ENCODE peak calls at places on chromosomes 3 and 15, in seven cellular contexts. M, N, T, G, E, W and P are unnamed samples.

GRCh38 chr15:76058714-76059319 is 968 bp upstream of the TMEM266 start:
- DNase-seq in M (no peak), N (peak; percentile 72), T (peak; percentile 20), G (no peak), E (no peak), W (no peak), P (no peak)

GRCh38 chr15:41564960-41565502 is 6.0 kb downstream of the TYRO3 start:
- DNase-seq in M (no peak), N (no peak), T (no peak), G (no peak), E (no peak), W (no peak), P (no peak)

GRCh38 chr3:114827495-114827894 is 319.6 kb downstream of the ZBTB20 start:
- DNase-seq in M (no peak), N (peak; percentile 38), T (peak; percentile 63), G (no peak), E (no peak), W (no peak), P (no peak)

GRCh38 chr3:15983232-15983631 is 185.5 kb upstream of the ANKRD28 start:
- DNase-seq in M (no peak), N (no peak), T (peak; percentile 93), G (no peak), E (no peak), W (no peak), P (no peak)

GRCh38 chr3:193165431-193166120 is 75.4 kb upstream of the PLAAT1 start:
- DNase-seq in M (no peak), N (peak; percentile 65), T (no peak), G (no peak), E (no peak), W (no peak), P (no peak)

GRCh38 chr3:9105421-9105820 is 142.1 kb upstream of the RAD18 start:
- DNase-seq in M (no peak), N (no peak), T (no peak), G (no peak), E (no peak), W (no peak), P (no peak)

GRCh38 chr3:65535260-65535659 is 503.5 kb downstream of the MAGI1 start:
- DNase-seq in M (no peak), N (no peak), T (no peak), G (no peak), E (no peak), W (no peak), P (no peak)

GRCh38 chr15:33043636-33044035 is 150.9 kb downstream of the FMN1 start:
- DNase-seq in M (no peak), N (no peak), T (no peak), G (no peak), E (no peak), W (no peak), P (no peak)

GRCh38 chr3:183541738-183542137 is 13.8 kb downstream of the KLHL6 start:
- DNase-seq in M (no peak), N (no peak), T (no peak), G (no peak), E (no peak), W (no peak), P (no peak)

GRCh38 chr15:86231864-86232801 is 152.5 kb downstream of the AGBL1 start:
- DNase-seq in M (no peak), N (peak; percentile 78), T (peak; percentile 27), G (no peak), E (no peak), W (no peak), P (no peak)

GRCh38 chr15:95105229-95105628 is 873.9 kb downstream of the MCTP2 start:
- DNase-seq in M (no peak), N (no peak), T (peak; percentile 60), G (no peak), E (no peak), W (no peak), P (no peak)

GRCh38 chr3:176939022-176939817 is 258.1 kb downstream of the TBL1XR1 start:
- DNase-seq in M (no peak), N (peak; percentile 64), T (peak; percentile 90), G (no peak), E (peak; percentile 31), W (no peak), P (peak; percentile 47)

GRCh38 chr3:194030372-194030771 is 105.6 kb upstream of the HES1 start:
- DNase-seq in M (no peak), N (no peak), T (no peak), G (no peak), E (no peak), W (no peak), P (no peak)

GRCh38 chr15:25372298-25372697 is 66.5 kb downstream of the UBE3A start:
- DNase-seq in M (no peak), N (no peak), T (peak; percentile 66), G (no peak), E (no peak), W (no peak), P (no peak)
- H3K36me3 ChIP-seq in M (no peaks in the 10 kb centered on the region), N (peaks cover 50% of the 10 kb centered on the region), T (peaks cover 35% of the 10 kb centered on the region), G (peaks cover 62% of the 10 kb centered on the region), E (peaks cover 13% of the 10 kb centered on the region), W (peaks cover 9% of the 10 kb centered on the region), P (peaks cover 40% of the 10 kb centered on the region)

DNA sequence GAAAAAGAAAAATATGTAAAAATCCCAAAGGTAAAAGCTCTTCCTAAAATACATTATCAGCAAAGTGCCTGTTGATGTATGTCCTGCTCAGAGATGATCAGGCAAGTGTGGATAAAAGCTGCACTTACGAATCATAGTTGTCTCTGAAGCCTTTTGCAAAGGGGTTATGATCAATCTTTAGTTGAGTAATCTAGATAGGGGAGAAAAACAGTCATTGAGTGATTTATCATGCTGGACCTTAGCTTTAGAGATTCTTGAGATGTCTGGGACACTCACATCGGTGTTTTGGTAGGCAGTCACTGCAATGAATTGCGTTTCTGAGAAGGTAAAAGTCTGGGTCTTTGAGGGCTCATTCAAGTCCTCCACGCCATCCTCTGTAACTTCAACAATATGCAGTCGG is 3.7 kb downstream of the EOMES start:
- DNase-seq in M (no peak), N (no peak), T (no peak), G (no peak), E (no peak), W (no peak), P (no peak)
- H3K27me3 ChIP-seq in M (peaks cover 2% of the 10 kb centered on the region), N (peaks cover 2% of the 10 kb centered on the region), T (peaks cover 69% of the 10 kb centered on the region), G (peaks cover 92% of the 10 kb centered on the region), E (peaks cover 27% of the 10 kb centered on the region), W (no peaks in the 10 kb centered on the region), P (peaks cover 7% of the 10 kb centered on the region)

DNA sequence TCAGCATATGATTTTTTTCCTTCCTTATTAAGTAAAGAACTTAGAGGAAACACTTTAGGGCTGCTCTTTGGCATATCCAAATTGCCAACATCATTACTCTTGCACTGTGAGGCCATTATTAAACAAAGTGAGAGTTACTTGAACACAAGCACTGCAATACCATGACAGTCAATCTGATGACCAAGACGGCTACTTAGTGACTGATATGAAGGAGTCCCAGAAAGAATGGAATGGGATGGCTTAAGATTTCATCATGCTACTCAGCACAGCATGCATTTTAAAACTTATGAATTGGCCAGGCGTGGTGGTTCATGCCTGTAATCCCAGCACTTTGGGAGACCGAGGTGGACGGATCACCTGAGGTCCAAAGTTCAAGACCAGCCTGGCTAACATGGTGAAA is 55.2 kb downstream of the FAM98B start:
- DNase-seq in M (no peak), N (no peak), T (no peak), G (no peak), E (no peak), W (no peak), P (no peak)
- H3K36me3 ChIP-seq in M (no peaks in the 10 kb centered on the region), N (no peaks in the 10 kb centered on the region), T (no peaks in the 10 kb centered on the region), G (no peaks in the 10 kb centered on the region), E (no peaks in the 10 kb centered on the region), W (no peaks in the 10 kb centered on the region), P (peaks cover 93% of the 10 kb centered on the region)

GRCh38 chr3:69745503-69745902 is 6.2 kb downstream of the MITF start:
- DNase-seq in M (no peak), N (no peak), T (no peak), G (no peak), E (no peak), W (no peak), P (no peak)

GRCh38 chr3:69741057-69741830 is 2.0 kb downstream of the MITF start:
- DNase-seq in M (no peak), N (no peak), T (no peak), G (no peak), E (no peak), W (no peak), P (no peak)

GRCh38 chr3:69744507-69744906 is 5.2 kb downstream of the MITF start:
- DNase-seq in M (no peak), N (no peak), T (no peak), G (no peak), E (no peak), W (no peak), P (no peak)

GRCh38 chr3:69746119-69746518 is 6.9 kb downstream of the MITF start:
- DNase-seq in M (no peak), N (no peak), T (no peak), G (no peak), E (no peak), W (no peak), P (no peak)

DNA sequence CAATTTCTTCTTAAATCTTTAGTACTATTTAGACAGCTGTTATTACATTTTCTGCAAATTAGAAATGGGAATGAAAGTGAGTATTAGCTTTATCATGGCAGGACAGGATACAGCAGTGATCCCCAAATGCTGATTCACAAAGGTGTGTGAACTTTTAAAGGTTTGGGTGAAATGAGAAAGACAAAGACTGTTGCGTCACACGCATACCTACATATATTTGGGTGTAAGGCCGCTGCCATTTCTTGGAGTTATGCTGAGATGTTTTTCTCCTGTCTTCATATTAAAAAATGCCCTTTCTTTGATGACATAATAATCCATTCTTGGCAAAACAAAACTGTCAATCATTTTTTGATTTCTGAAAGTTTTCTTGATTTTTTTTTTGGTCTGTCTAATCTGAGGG is 4.7 kb downstream of the MITF start:
- DNase-seq in M (no peak), N (no peak), T (no peak), G (no peak), E (no peak), W (no peak), P (no peak)
- H3K27me3 ChIP-seq in M (no peaks in the 10 kb centered on the region), N (no peaks in the 10 kb centered on the region), T (peaks cover 10% of the 10 kb centered on the region), G (no peaks in the 10 kb centered on the region), E (no peaks in the 10 kb centered on the region), W (no peaks in the 10 kb centered on the region), P (no peaks in the 10 kb centered on the region)

DNA sequence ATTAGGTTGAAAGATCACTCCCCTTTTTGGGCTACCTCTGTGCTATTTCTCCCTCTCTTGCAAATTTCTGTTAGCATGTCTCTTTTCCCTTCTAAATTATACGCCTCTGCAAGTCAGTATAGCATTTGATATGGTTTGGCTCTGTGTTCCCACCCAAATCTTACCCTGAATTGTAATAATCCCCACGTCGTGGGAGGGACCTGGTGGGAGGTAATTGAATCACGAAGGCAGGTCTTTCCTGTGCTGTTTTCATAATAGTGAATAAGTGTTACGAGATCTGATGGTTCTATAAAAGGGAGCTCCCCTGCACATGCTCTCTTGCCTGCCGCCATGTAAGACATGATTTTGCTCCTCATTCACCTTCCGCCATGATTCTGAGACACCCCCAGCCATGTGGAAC is 41.0 kb downstream of the TAMM41 start:
- DNase-seq in M (no peak), N (no peak), T (no peak), G (no peak), E (no peak), W (no peak), P (no peak)
- H3K36me3 ChIP-seq in M (no peaks in the 10 kb centered on the region), N (peaks cover 53% of the 10 kb centered on the region), T (peaks cover 6% of the 10 kb centered on the region), G (peaks cover 81% of the 10 kb centered on the region), E (peaks cover 33% of the 10 kb centered on the region), W (no peaks in the 10 kb centered on the region), P (peaks cover 43% of the 10 kb centered on the region)